ENCODE peak calls at places on chromosome 21, in four cellular contexts. W, T, J and B are unnamed samples.

GRCh38 chr21:32322676-32323075 is 24.0 kb downstream of the MRAP start:
- DNase-seq in T (no peak), W (no peak), J (no peak), B (no peak)

GRCh38 chr21:37062592-37062933 is 10.3 kb downstream of the PIGP start:
- DNase-seq in J (no peak), T (no peak), W (no peak), B (no peak)

GRCh38 chr21:16071082-16071481 is 341.3 kb downstream of the USP25 start:
- DNase-seq in J (no peak), T (no peak), W (no peak), B (no peak)

GRCh38 chr21:17387030-17387617 is 125.7 kb upstream of the CXADR start:
- DNase-seq in J (peak), W (peak), T (peak), B (peak)

GRCh38 chr21:35226960-35227741 is 178.0 kb upstream of the RUNX1 start:
- DNase-seq in W (no peak), T (no peak), J (no peak), B (no peak)

GRCh38 chr21:34808569-34809204 is 139.9 kb downstream of the CLIC6 start:
- DNase-seq in J (peak), T (peak), W (peak), B (peak)

GRCh38 chr21:46297311-46298082 is 11.4 kb downstream of the YBEY start:
- DNase-seq in W (no peak), J (no peak), T (no peak), B (no peak)

GRCh38 chr21:36400719-36401118 is 15.5 kb downstream of the CHAF1B start:
- DNase-seq in J (no peak), W (no peak), T (no peak), B (no peak)

GRCh38 chr21:31660134-31660565 is 657 bp downstream of the SOD1 start:
- DNase-seq in T (no peak), W (peak), J (no peak), B (no peak)

GRCh38 chr21:37380349-37381323 is 14.1 kb downstream of the DYRK1A start:
- DNase-seq in T (no peak), W (no peak), J (no peak), B (no peak)

GRCh38 chr21:44416193-44416592 is 39.1 kb upstream of the LRRC3 start:
- DNase-seq in T (no peak), J (no peak), W (no peak), B (no peak)

GRCh38 chr21:36613064-36613463 is 85.9 kb upstream of the SIM2 start:
- DNase-seq in W (no peak), T (peak), J (no peak), B (peak)

GRCh38 chr21:15421521-15421920 is 308.3 kb upstream of the USP25 start:
- DNase-seq in W (no peak), T (no peak), J (no peak), B (no peak)

GRCh38 chr21:25967566-25968438 is 202.8 kb downstream of the APP start:
- DNase-seq in J (no peak), W (no peak), T (no peak), B (no peak)